ENCODE peak calls at places on chromosome 22, in seven cellular contexts. I is GM12865, O is type B pancreatic cell, Y is uterus, L is nucleus accumbens, A is colonic mucosa, F is hepatic stellate cell. T is an unnamed sample.

GRCh38 chr22:49658902-49659280 is 168.8 kb downstream of the BRD1 start:
- DNase-seq in A (no peak), I (no peak), O (no peak), L (no peak), Y (no peak), F (no peak), T (no peak)

GRCh38 chr22:37018815-37019308 is 385 bp downstream of the TST start:
- DNase-seq in F (peak), I (no peak), Y (peak), L (peak), O (no peak), A (peak), T (peak)

GRCh38 chr22:37731804-37732471 is 35.1 kb downstream of the TRIOBP start:
- DNase-seq in I (no peak), A (peak), L (no peak), F (no peak), Y (no peak), O (no peak), T (no peak)

GRCh38 chr22:47811971-47812370 is 1049.5 kb downstream of the TBC1D22A start:
- DNase-seq in L (no peak), A (no peak), F (no peak), Y (no peak), O (no peak), I (no peak), T (no peak)

GRCh38 chr22:29710922-29711593 is 8.7 kb upstream of the CABP7 start:
- DNase-seq in O (no peak), Y (no peak), L (no peak), A (peak), F (peak), I (no peak), T (no peak)

GRCh38 chr22:35473971-35474370 is 66.7 kb upstream of the RASD2 start:
- DNase-seq in A (no peak), O (no peak), Y (no peak), F (no peak), I (no peak), L (no peak), T (no peak)

GRCh38 chr22:20582520-20583361 is 75.3 kb downstream of the MED15 start:
- DNase-seq in O (no peak), L (no peak), A (no peak), F (no peak), Y (no peak), I (no peak), T (no peak)

GRCh38 chr22:37309221-37310074 is 27.1 kb downstream of the CYTH4 start:
- DNase-seq in I (peak), Y (no peak), A (no peak), L (no peak), F (no peak), O (no peak), T (no peak)

GRCh38 chr22:17350292-17350691 is 19.0 kb upstream of the CECR2 start:
- DNase-seq in A (no peak), Y (no peak), O (no peak), I (no peak), F (no peak), L (no peak), T (no peak)